ENCODE peak calls at places on chromosomes 16 and 17, in ten cellular contexts. N is hepatocyte; L is ovary; Z is mesenchymal stem cell; G is GM12878; F is uterus; U is HCT116; I is CD4-positive, CD25-positive, alpha-beta regulatory T cell; B is cardiac muscle cell; A is stomach. S is an unnamed sample. For H3K4me1 and H3K36me3, the result is how much of the 10 kb centered on the place peaks cover.

GRCh38 chr16:84810518-84811273 is 9.1 kb upstream of the CRISPLD2 start:
- DNase-seq in N (no peak), L (no peak), Z (peak), G (peak), F (peak), U (no peak), I (peak), B (peak), A (no peak), S (no peak)

GRCh38 chr16:86286991-86287640 is 223.2 kb upstream of the FOXF1 start:
- DNase-seq in N (peak), L (no peak), Z (peak), G (no peak), F (no peak), U (no peak), I (no peak), B (no peak), A (no peak), S (no peak)

GRCh38 chr16:62068747-62069146 is 32.5 kb upstream of the CDH8 start:
- DNase-seq in N (no peak), L (no peak), Z (no peak), G (no peak), F (no peak), U (no peak), I (no peak), B (no peak), A (no peak), S (no peak)

GRCh38 chr17:67020293-67020766 is 24.0 kb upstream of the CACNG1 start:
- DNase-seq in N (no peak), L (no peak), Z (no peak), G (no peak), F (no peak), U (no peak), I (no peak), B (no peak), A (no peak), S (no peak)

GRCh38 chr16:14285542-14286380 is 214.6 kb downstream of the MRTFB start:
- DNase-seq in N (peak), L (peak), Z (peak), G (peak), F (peak), U (peak), I (peak), B (peak), A (peak), S (peak)

GRCh38 chr17:57270801-57271245 is 14.5 kb downstream of the MSI2 start:
- DNase-seq in N (no peak), L (no peak), Z (no peak), G (no peak), F (no peak), U (no peak), I (no peak), B (no peak), A (no peak), S (no peak)

GRCh38 chr16:21568502-21569189 is 30.7 kb upstream of the METTL9 start:
- DNase-seq in N (no peak), L (no peak), Z (no peak), G (no peak), F (peak), U (no peak), I (no peak), B (no peak), A (peak), S (no peak)

GRCh38 chr17:57940653-57941329 is 14.4 kb downstream of the CUEDC1 start:
- DNase-seq in N (no peak), L (no peak), Z (no peak), G (peak), F (peak), U (no peak), I (no peak), B (no peak), A (no peak), S (no peak)

GRCh38 chr17:45748911-45749310 is 35.2 kb upstream of the CRHR1 start:
- DNase-seq in N (no peak), L (no peak), Z (no peak), G (no peak), F (no peak), U (no peak), I (no peak), B (no peak), A (no peak), S (no peak)

GRCh38 chr16:86357303-86357702 is 153.0 kb upstream of the FOXF1 start:
- DNase-seq in N (no peak), L (no peak), Z (no peak), G (no peak), F (no peak), U (no peak), I (no peak), B (no peak), A (no peak), S (no peak)

GRCh38 chr16:88841521-88842307 is 15.0 kb downstream of the GALNS start:
- DNase-seq in N (no peak), L (no peak), Z (no peak), G (no peak), F (no peak), U (no peak), I (peak), B (no peak), A (no peak), S (no peak)
- H3K4me1 ChIP-seq in N (under half), L (under half), Z (under half), G (under half), F (under half), U (under half), I (under half), B (under half), A (under half), S (under half)

GRCh38 chr16:75304521-75305363 is 53.3 kb upstream of the BCAR1 start:
- DNase-seq in N (peak), L (peak), Z (peak), G (no peak), F (peak), U (peak), I (no peak), B (peak), A (peak), S (no peak)

GRCh38 chr16:75307506-75307905 is 56.1 kb upstream of the BCAR1 start:
- DNase-seq in N (no peak), L (no peak), Z (no peak), G (no peak), F (no peak), U (no peak), I (no peak), B (no peak), A (no peak), S (no peak)

GRCh38 chr16:75305364-75306101 is 54.1 kb upstream of the BCAR1 start:
- DNase-seq in N (peak), L (peak), Z (peak), G (peak), F (peak), U (peak), I (peak), B (peak), A (peak), S (no peak)

GRCh38 chr16:75308011-75308410 is 56.6 kb upstream of the BCAR1 start:
- DNase-seq in N (no peak), L (no peak), Z (no peak), G (no peak), F (no peak), U (no peak), I (no peak), B (no peak), A (peak), S (no peak)

DNA sequence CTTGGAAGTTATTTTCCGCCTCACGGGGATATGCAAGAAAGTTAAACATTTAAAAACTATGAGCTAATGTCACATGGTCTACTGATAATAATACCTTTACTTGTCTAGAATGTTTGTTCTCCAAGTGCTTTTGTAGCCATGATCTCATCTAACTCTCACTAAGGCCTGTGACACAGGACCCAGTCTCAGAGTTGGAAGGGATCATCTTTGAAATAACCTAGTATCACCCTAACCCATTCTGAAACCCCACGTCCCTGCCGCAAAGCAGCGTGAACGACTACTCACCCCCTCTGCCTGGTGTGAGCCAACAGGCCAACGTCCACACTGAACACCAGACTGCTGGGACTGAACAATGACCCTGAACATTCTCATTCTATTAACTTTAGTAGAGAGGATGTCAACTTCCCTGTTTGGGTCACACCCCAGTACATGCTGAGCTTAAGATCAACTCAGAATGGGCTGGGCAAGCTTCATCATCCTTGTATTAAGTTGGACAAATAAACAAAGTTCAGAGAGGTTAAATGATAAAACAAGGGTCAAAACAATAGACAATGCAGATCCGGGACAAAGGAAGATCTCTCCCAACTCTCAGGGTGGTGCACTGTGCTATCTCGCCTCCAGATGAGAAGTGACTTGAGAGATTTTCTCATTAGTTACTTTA is 54.8 kb upstream of the BCAR1 start:
- DNase-seq in N (peak), L (no peak), Z (no peak), G (no peak), F (no peak), U (peak), I (no peak), B (no peak), A (peak), S (no peak)
- H3K4me3 ChIP-seq in N (no peak), L (no peak), Z (peak), G (no peak), F (no peak), U (no peak), I (no peak), B (no peak), A (no peak), S (no peak)

DNA sequence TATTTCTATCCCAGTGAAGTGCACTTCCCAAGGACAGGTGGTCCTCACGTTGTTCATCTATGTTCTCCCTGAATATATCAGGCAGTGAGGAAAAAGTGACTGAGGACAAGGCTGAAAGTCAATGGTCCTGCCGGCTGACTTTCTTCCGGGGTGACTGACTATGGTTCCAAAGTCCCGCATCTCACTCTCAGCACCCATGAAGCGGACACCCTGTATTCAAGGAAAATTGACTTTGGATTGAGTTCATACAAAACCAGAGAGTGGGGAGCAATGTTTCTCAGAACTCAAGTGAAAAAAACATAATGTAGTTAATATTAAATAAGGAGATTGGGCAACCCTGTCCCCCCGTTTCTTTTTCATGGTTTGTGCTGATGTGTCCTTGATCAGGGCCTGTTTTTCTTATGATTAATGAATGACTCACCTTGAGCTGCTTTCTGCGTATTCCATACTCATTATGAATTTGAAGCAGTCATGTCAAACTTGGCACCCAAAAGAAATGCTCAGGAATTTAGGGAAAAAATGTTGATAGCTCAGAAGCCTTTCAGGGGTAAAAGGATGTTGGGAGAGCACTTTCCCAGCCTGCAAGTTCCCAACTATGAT is 184.0 kb downstream of the CYLD start:
- DNase-seq in N (no peak), L (no peak), Z (no peak), G (no peak), F (no peak), U (no peak), I (no peak), B (peak), A (no peak), S (no peak)
- H3K36me3 ChIP-seq in N (under half), L (under half), Z (under half), G (under half), F (under half), U (under half), I (under half), B (under half), A (under half), S (under half)

GRCh38 chr16:27233731-27234130 is 30.4 kb downstream of the KDM8 start:
- DNase-seq in N (no peak), L (no peak), Z (no peak), G (no peak), F (no peak), U (no peak), I (no peak), B (no peak), A (no peak), S (no peak)

GRCh38 chr16:27234171-27234570 is 30.8 kb downstream of the KDM8 start:
- DNase-seq in N (no peak), L (no peak), Z (no peak), G (no peak), F (no peak), U (no peak), I (no peak), B (no peak), A (no peak), S (peak)

GRCh38 chr16:27235938-27236245 is 32.6 kb downstream of the KDM8 start:
- DNase-seq in N (no peak), L (no peak), Z (no peak), G (no peak), F (no peak), U (no peak), I (no peak), B (no peak), A (no peak), S (no peak)

GRCh38 chr16:27235055-27235937 is 32.0 kb downstream of the KDM8 start:
- DNase-seq in N (peak), L (peak), Z (peak), G (peak), F (peak), U (peak), I (peak), B (peak), A (peak), S (peak)

DNA sequence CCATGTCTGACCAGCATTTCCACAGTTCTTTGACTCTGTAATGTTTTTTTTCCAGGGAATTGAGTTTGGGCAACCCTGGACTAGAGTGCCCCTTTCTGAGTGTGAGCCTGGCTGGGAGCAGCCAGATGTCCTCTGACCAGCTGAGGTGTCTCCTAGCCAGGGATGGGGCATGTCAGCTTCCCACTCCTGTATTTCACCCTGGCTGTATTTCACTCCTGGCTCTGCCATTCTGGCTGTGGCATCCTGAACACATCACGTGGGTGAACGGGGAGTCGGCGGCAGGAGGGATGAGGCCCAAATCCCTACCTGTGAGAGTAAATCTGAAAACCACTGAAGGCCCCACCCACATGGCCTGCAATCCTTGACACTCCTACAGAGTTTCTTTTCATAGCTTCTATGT is 31.3 kb downstream of the KDM8 start:
- DNase-seq in N (no peak), L (no peak), Z (no peak), G (no peak), F (no peak), U (no peak), I (no peak), B (no peak), A (no peak), S (no peak)
- H3K4me1 ChIP-seq in N (under half), L (under half), Z (under half), G (half or more), F (under half), U (under half), I (half or more), B (under half), A (half or more), S (half or more)